ENCODE peak calls at places on chromosomes 2 and 18, in six cellular contexts. M is psoas muscle; K is activated T-cell treated with anti-CD3 and anti-CD28 coated beads for 1 hour; B is CD4-positive, alpha-beta T cell; Y is aorta; N is lower leg skin. E is an unnamed sample.
A peak's percentile ranks its signal among the peaks of the same experiment; 100 is the strongest.

GRCh38 chr2:241546771-241547498 is 11.6 kb upstream of the BOK start:
- DNase-seq in M (peak; percentile 23), K (no peak), B (no peak), Y (no peak), N (no peak), E (no peak)

GRCh38 chr18:67385455-67385854 is 131.1 kb downstream of the DSEL start:
- DNase-seq in M (no peak), K (no peak), B (no peak), Y (no peak), N (no peak), E (no peak)

GRCh38 chr2:137659616-137660015 is 304.7 kb upstream of the HNMT start:
- DNase-seq in M (no peak), K (no peak), B (no peak), Y (no peak), N (no peak), E (no peak)

GRCh38 chr2:9771481-9772017 is 71.7 kb upstream of the TAF1B start:
- DNase-seq in M (no peak), K (no peak), B (no peak), Y (no peak), N (no peak), E (peak; percentile 49)

GRCh38 chr2:63662028-63662804 is 73.5 kb downstream of the MDH1 start:
- DNase-seq in M (no peak), K (no peak), B (no peak), Y (no peak), N (no peak), E (no peak)

GRCh38 chr18:26471826-26472225 is 76.5 kb downstream of the KCTD1 start:
- DNase-seq in M (no peak), K (no peak), B (no peak), Y (no peak), N (no peak), E (no peak)

GRCh38 chr2:99242151-99242550 is 13.3 kb downstream of the LYG2 start:
- DNase-seq in M (no peak), K (no peak), B (no peak), Y (no peak), N (no peak), E (no peak)

GRCh38 chr2:181304011-181304844 is 153.0 kb upstream of the ITGA4 start:
- DNase-seq in M (no peak), K (no peak), B (no peak), Y (no peak), N (no peak), E (no peak)

GRCh38 chr2:25228848-25229674 is 60.7 kb upstream of the POMC start:
- DNase-seq in M (peak; percentile 82), K (no peak), B (no peak), Y (peak; percentile 89), N (peak; percentile 52), E (peak; percentile 66)

GRCh38 chr2:208643145-208643544 is 236.6 kb downstream of the PTH2R start:
- DNase-seq in M (no peak), K (no peak), B (no peak), Y (no peak), N (no peak), E (no peak)

E was measured in nucleus accumbens.